ENCODE peak calls at places on chromosomes 5 and 9, in eight cellular contexts. A, H, X, D, E, T, G and W are unnamed samples.

GRCh38 chr9:133089271-133089671 is 27.5 kb downstream of the CEL start:
- DNase-seq in A (peak; percentile 13), H (peak; percentile 18), X (no peak), D (peak; percentile 34), E (no peak), T (peak; percentile 32), G (no peak), W (no peak)

GRCh38 chr9:111050819-111051218 is 12.5 kb upstream of the LPAR1 start:
- DNase-seq in A (no peak), H (no peak), X (no peak), D (no peak), E (no peak), T (no peak), G (no peak), W (no peak)

GRCh38 chr9:89891221-89892052 is 286.6 kb downstream of the GADD45G start:
- DNase-seq in A (no peak), H (no peak), X (no peak), D (no peak), E (no peak), T (no peak), G (no peak), W (no peak)

GRCh38 chr9:83920469-83920941 is 727 bp downstream of the KIF27 start:
- DNase-seq in A (no peak), H (no peak), X (peak; percentile 11), D (peak; percentile 82), E (peak; percentile 53), T (peak; percentile 61), G (no peak), W (peak; percentile 79)

GRCh38 chr9:86285247-86285646 is 2.9 kb upstream of the ISCA1 start:
- DNase-seq in A (no peak), H (no peak), X (no peak), D (no peak), E (no peak), T (no peak), G (no peak), W (no peak)

GRCh38 chr5:178674334-178674733 is 47.5 kb upstream of the CLK4 start:
- DNase-seq in A (no peak), H (no peak), X (no peak), D (peak; percentile 12), E (no peak), T (no peak), G (no peak), W (no peak)

GRCh38 chr5:10233505-10233904 is 16.2 kb downstream of the ATPSCKMT start:
- DNase-seq in A (peak; percentile 51), H (no peak), X (peak; percentile 74), D (peak; percentile 70), E (peak; percentile 95), T (no peak), G (peak; percentile 75), W (peak; percentile 80)

GRCh38 chr9:92291577-92291976 is 1.9 kb downstream of the IARS1 start:
- DNase-seq in A (no peak), H (no peak), X (no peak), D (no peak), E (no peak), T (no peak), G (no peak), W (no peak)

GRCh38 chr5:179974281-179974945 is 66.7 kb upstream of the TBC1D9B start:
- DNase-seq in A (no peak), H (no peak), X (no peak), D (no peak), E (no peak), T (no peak), G (no peak), W (no peak)

GRCh38 chr5:96626956-96627355 is 35.2 kb upstream of the CAST start:
- DNase-seq in A (no peak), H (no peak), X (no peak), D (no peak), E (peak; percentile 7), T (no peak), G (no peak), W (no peak)

GRCh38 chr5:141508440-141508807 is 19.5 kb downstream of the PCDHGC5 start:
- DNase-seq in A (no peak), H (peak; percentile 50), X (no peak), D (no peak), E (no peak), T (no peak), G (no peak), W (no peak)

GRCh38 chr9:1604942-1605560 is 410.1 kb upstream of the SMARCA2 start:
- DNase-seq in A (no peak), H (peak; percentile 42), X (peak; percentile 9), D (peak; percentile 74), E (peak; percentile 51), T (peak; percentile 53), G (no peak), W (no peak)

GRCh38 chr9:114504341-114505186 is 709 bp downstream of the WHRN start:
- DNase-seq in A (peak; percentile 84), H (no peak), X (peak; percentile 78), D (peak; percentile 78), E (peak; percentile 58), T (peak; percentile 59), G (peak; percentile 18), W (peak; percentile 72)

GRCh38 chr5:28249771-28250415 is 1211.5 kb upstream of the CDH9 start:
- DNase-seq in A (no peak), H (no peak), X (no peak), D (no peak), E (no peak), T (no peak), G (no peak), W (peak; percentile 3)

GRCh38 chr5:61290815-61291214 is 41.2 kb upstream of the ZSWIM6 start:
- DNase-seq in A (no peak), H (no peak), X (no peak), D (no peak), E (peak; percentile 45), T (no peak), G (no peak), W (no peak)

GRCh38 chr9:76180541-76180940 is 213.7 kb downstream of the RFK start:
- DNase-seq in A (peak; percentile 15), H (no peak), X (no peak), D (peak; percentile 14), E (no peak), T (no peak), G (peak; percentile 2), W (peak; percentile 56)

GRCh38 chr9:98450486-98450885 is 195.0 kb upstream of the TBC1D2 start:
- DNase-seq in A (no peak), H (no peak), X (no peak), D (no peak), E (no peak), T (no peak), G (no peak), W (no peak)

GRCh38 chr9:36336511-36336910 is 63.6 kb downstream of the RNF38 start:
- DNase-seq in A (no peak), H (no peak), X (no peak), D (no peak), E (no peak), T (peak; percentile 9), G (no peak), W (no peak)
- TF ChIP-seq CTCF in A (no peak), H (no peak), X (no peak), D (no peak), E (no peak), T (no peak), G (no peak), W (no peak)

GRCh38 chr9:136526625-136527066 is 19.2 kb downstream of the NOTCH1 start:
- DNase-seq in A (peak; percentile 72), H (no peak), X (no peak), D (no peak), E (no peak), T (no peak), G (no peak), W (peak; percentile 71)
- TF ChIP-seq EZH2phosphoT487 in A (no peak), H (no peak), X (no peak), D (no peak), E (no peak), T (no peak), G (no peak), W (no peak)

GRCh38 chr5:131164161-131164930 is 710 bp downstream of the HINT1 start:
- DNase-seq in A (peak; percentile 86), H (peak; percentile 86), X (peak; percentile 89), D (peak; percentile 75), E (peak; percentile 64), T (peak; percentile 75), G (no peak), W (peak; percentile 81)
- TF ChIP-seq CTCF in A (peak; percentile 9), H (peak; percentile 31), X (peak; percentile 16), D (no peak), E (no peak), T (no peak), G (no peak), W (peak; percentile 11)

DNA sequence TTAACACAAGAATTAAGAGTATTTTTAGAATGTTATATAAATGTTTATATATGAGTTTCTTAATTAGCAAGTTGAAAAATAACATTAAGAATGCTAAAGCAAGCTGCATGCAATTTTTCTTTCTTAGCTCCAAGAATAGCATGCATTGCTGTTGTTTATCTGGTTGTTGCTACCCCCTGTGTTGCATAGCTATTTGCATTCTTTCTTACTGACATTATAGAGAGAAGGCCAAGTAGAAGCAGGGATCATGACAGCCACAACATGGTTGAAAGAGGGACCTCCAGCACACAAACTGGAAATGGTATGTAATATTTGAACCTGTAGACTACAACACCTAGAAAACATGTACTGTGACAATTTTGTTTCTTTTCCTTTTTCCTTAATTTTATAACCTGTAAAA is 94.9 kb downstream of the ERCC6L2 start:
- DNase-seq in A (no peak), H (no peak), X (no peak), D (no peak), E (no peak), T (no peak), G (no peak), W (no peak)
- TF ChIP-seq EZH2phosphoT487 in A (no peak), H (no peak), X (no peak), D (no peak), E (no peak), T (no peak), G (no peak), W (no peak)

DNA sequence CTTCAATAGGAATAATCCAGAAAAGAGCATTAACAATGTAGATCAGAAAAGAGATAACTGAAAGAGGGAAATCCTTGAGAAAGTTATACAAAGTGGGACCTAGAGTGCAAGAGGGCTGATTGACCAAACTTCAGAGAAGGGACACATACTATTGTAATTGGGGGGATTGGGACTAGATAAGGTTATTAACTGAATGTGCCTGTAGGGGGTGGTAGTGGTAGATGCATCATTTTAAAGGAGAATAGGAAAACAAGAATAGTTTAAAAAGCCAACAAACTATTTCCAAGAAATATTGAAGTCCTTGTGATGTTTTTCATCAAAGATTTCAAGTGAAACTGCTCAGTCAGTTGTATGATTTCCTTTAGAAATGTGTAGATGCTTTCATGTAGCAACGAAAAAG is 468.5 kb downstream of the TAF11L14 start:
- DNase-seq in A (peak; percentile 17), H (no peak), X (no peak), D (peak; percentile 60), E (no peak), T (no peak), G (no peak), W (no peak)
- TF ChIP-seq CTCF in A (peak; percentile 49), H (peak; percentile 51), X (peak; percentile 26), D (peak; percentile 49), E (peak; percentile 42), T (no peak), G (no peak), W (no peak)

GRCh38 chr5:84764227-84764626 is 379.5 kb upstream of the EDIL3 start:
- DNase-seq in A (no peak), H (no peak), X (no peak), D (no peak), E (no peak), T (no peak), G (no peak), W (no peak)
- TF ChIP-seq EZH2phosphoT487 in A (no peak), H (no peak), X (no peak), D (no peak), E (no peak), T (no peak), G (no peak), W (no peak)